ENCODE peak calls at places on chromosomes 5 and 9, in four cellular contexts. One of them, this sample, is unnamed.

GRCh38 chr5:87787640-87788039 is 374.9 kb upstream of the CCNH start:
- DNase-seq in foreskin melanocyte: no peak
- DNase-seq in H9: peak
- DNase-seq in AG09309: no peak
- DNase-seq in this sample: no peak

GRCh38 chr9:77810637-77811119 is 162.6 kb upstream of the GNA14 start:
- DNase-seq in foreskin melanocyte: no peak
- DNase-seq in H9: no peak
- DNase-seq in AG09309: no peak
- DNase-seq in this sample: no peak

GRCh38 chr5:73266309-73266708 is 93.3 kb downstream of the TMEM174 start:
- DNase-seq in foreskin melanocyte: no peak
- DNase-seq in H9: no peak
- DNase-seq in AG09309: no peak
- DNase-seq in this sample: no peak

GRCh38 chr5:55418994-55419991 is 111.5 kb downstream of the MTREX start:
- DNase-seq in foreskin melanocyte: no peak
- DNase-seq in H9: no peak
- DNase-seq in AG09309: peak
- DNase-seq in this sample: no peak

GRCh38 chr5:29588276-29588675 is 1605.2 kb upstream of the CDH6 start:
- DNase-seq in foreskin melanocyte: no peak
- DNase-seq in H9: no peak
- DNase-seq in AG09309: no peak
- DNase-seq in this sample: no peak

GRCh38 chr5:144191998-144192397 is 21.3 kb downstream of the KCTD16 start:
- DNase-seq in foreskin melanocyte: peak
- DNase-seq in H9: no peak
- DNase-seq in AG09309: no peak
- DNase-seq in this sample: peak

GRCh38 chr5:39108987-39109386 is 34.8 kb upstream of the RICTOR start:
- DNase-seq in foreskin melanocyte: no peak
- DNase-seq in H9: no peak
- DNase-seq in AG09309: no peak
- DNase-seq in this sample: no peak

GRCh38 chr9:134970719-134971118 is 53.0 kb upstream of the FCN1 start:
- DNase-seq in foreskin melanocyte: no peak
- DNase-seq in H9: no peak
- DNase-seq in AG09309: no peak
- DNase-seq in this sample: no peak

GRCh38 chr5:40385544-40385943 is 294.2 kb upstream of the PTGER4 start:
- DNase-seq in foreskin melanocyte: no peak
- DNase-seq in H9: peak
- DNase-seq in AG09309: no peak
- DNase-seq in this sample: peak

GRCh38 chr5:144307726-144308125 is 137.1 kb downstream of the KCTD16 start:
- DNase-seq in foreskin melanocyte: no peak
- DNase-seq in H9: no peak
- DNase-seq in AG09309: no peak
- DNase-seq in this sample: no peak

GRCh38 chr9:135414293-135414692 is 65.3 kb upstream of the PPP1R26 start:
- DNase-seq in foreskin melanocyte: no peak
- DNase-seq in H9: no peak
- DNase-seq in AG09309: no peak
- DNase-seq in this sample: no peak

GRCh38 chr5:64653776-64654175 is 36.5 kb upstream of the SHISAL2B start:
- DNase-seq in foreskin melanocyte: peak
- DNase-seq in H9: no peak
- DNase-seq in AG09309: no peak
- DNase-seq in this sample: no peak

GRCh38 chr5:4189317-4189716 is 593.7 kb downstream of the IRX1 start:
- DNase-seq in foreskin melanocyte: no peak
- DNase-seq in H9: no peak
- DNase-seq in AG09309: no peak
- DNase-seq in this sample: no peak

GRCh38 chr5:87069974-87070608 is 197.6 kb upstream of the RASA1 start:
- DNase-seq in foreskin melanocyte: peak
- DNase-seq in H9: no peak
- DNase-seq in AG09309: peak
- DNase-seq in this sample: peak

GRCh38 chr5:15938961-15939360 is 240.6 kb downstream of the MARCHF11 start:
- DNase-seq in foreskin melanocyte: no peak
- DNase-seq in H9: no peak
- DNase-seq in AG09309: peak
- DNase-seq in this sample: no peak

GRCh38 chr5:66989286-66989685 is 207.3 kb downstream of the CD180 start:
- DNase-seq in foreskin melanocyte: no peak
- DNase-seq in H9: no peak
- DNase-seq in AG09309: no peak
- DNase-seq in this sample: peak

GRCh38 chr5:66171349-66172344 is 27.5 kb downstream of the SREK1 start:
- DNase-seq in foreskin melanocyte: peak
- DNase-seq in H9: no peak
- DNase-seq in AG09309: peak
- DNase-seq in this sample: no peak

GRCh38 chr9:89448381-89448780 is 49.5 kb downstream of the SEMA4D start:
- DNase-seq in foreskin melanocyte: peak
- DNase-seq in H9: no peak
- DNase-seq in AG09309: no peak
- DNase-seq in this sample: no peak

GRCh38 chr5:145903862-145904261 is 31.0 kb upstream of the GRXCR2 start:
- DNase-seq in foreskin melanocyte: no peak
- DNase-seq in H9: no peak
- DNase-seq in AG09309: peak
- DNase-seq in this sample: no peak

GRCh38 chr9:94086468-94086867 is 2.2 kb downstream of the PTPDC1 start:
- DNase-seq in foreskin melanocyte: peak
- DNase-seq in H9: no peak
- DNase-seq in AG09309: no peak
- DNase-seq in this sample: no peak

GRCh38 chr5:158054073-158054387 is 195.1 kb upstream of the CLINT1 start:
- DNase-seq in foreskin melanocyte: no peak
- DNase-seq in H9: no peak
- DNase-seq in AG09309: no peak
- DNase-seq in this sample: no peak

This sample was measured in PC-9.